ENCODE peak calls at places on chromosomes 5 and 9, in ten cellular contexts. P is upper lobe of right lung; C is left ventricle myocardium inferior; V is MCF 10A; S is MM.1S; I is CD4-positive, alpha-beta T cell; T is AG09319; H is Calu3; W is AG09309; N is HCT116. J is an unnamed sample.

GRCh38 chr9:20658677-20659473 is 25.2 kb upstream of the FOCAD start:
- DNase-seq in V (peak; percentile 16), P (no peak), N (no peak), H (peak; percentile 6), I (no peak), C (no peak), W (no peak), T (no peak), S (no peak), J (no peak)

GRCh38 chr9:106878943-106879916 is 16.3 kb downstream of the ZNF462 start:
- DNase-seq in W (peak; percentile 72), T (peak; percentile 67), S (no peak), V (peak; percentile 92), N (no peak), C (peak; percentile 74), P (no peak), H (no peak), I (no peak), J (no peak)

GRCh38 chr5:59607126-59607807 is 286.3 kb downstream of the PDE4D start:
- DNase-seq in S (no peak), W (no peak), T (no peak), H (no peak), P (no peak), C (no peak), V (no peak), N (no peak), I (no peak), J (no peak)

GRCh38 chr5:112367400-112367799 is 51.7 kb downstream of the EPB41L4A start:
- DNase-seq in C (no peak), I (no peak), H (no peak), V (no peak), W (no peak), N (no peak), T (no peak), P (no peak), S (no peak), J (no peak)

GRCh38 chr5:33827885-33828284 is 63.9 kb downstream of the ADAMTS12 start:
- DNase-seq in I (no peak), W (no peak), P (no peak), H (no peak), N (no peak), T (no peak), C (no peak), V (no peak), S (no peak), J (no peak)

GRCh38 chr5:174735498-174736350 is 11.3 kb downstream of the MSX2 start:
- DNase-seq in T (no peak), P (no peak), I (no peak), H (peak; percentile 83), S (peak; percentile 28), C (no peak), V (peak; percentile 63), N (peak; percentile 45), W (no peak), J (no peak)

GRCh38 chr9:73872693-73873092 is 624.4 kb upstream of the RORB start:
- DNase-seq in V (no peak), P (no peak), C (no peak), S (no peak), W (no peak), I (no peak), T (no peak), H (no peak), N (no peak), J (no peak)

GRCh38 chr5:38367410-38367809 is 109.1 kb downstream of the EGFLAM start:
- DNase-seq in P (no peak), C (no peak), S (no peak), W (no peak), V (no peak), T (no peak), I (no peak), H (no peak), N (no peak), J (no peak)

GRCh38 chr5:40981420-40981819 is 72.1 kb downstream of the C7 start:
- DNase-seq in P (no peak), T (no peak), I (no peak), N (no peak), H (no peak), S (no peak), V (no peak), W (no peak), C (no peak), J (no peak)

GRCh38 chr5:143554918-143555477 is 151.5 kb upstream of the NR3C1 start:
- DNase-seq in P (no peak), I (no peak), C (no peak), H (no peak), S (no peak), V (peak; percentile 94), N (no peak), T (no peak), W (no peak), J (no peak)

GRCh38 chr9:71793386-71794105 is 25.2 kb upstream of the CEMIP2 start:
- DNase-seq in H (peak; percentile 8), C (no peak), I (no peak), V (no peak), P (no peak), W (peak; percentile 23), T (no peak), N (no peak), S (no peak), J (no peak)

GRCh38 chr9:19232830-19233194 is 2.3 kb downstream of the DENND4C start:
- DNase-seq in C (no peak), N (no peak), T (peak; percentile 18), I (no peak), W (peak; percentile 10), S (peak; percentile 75), P (no peak), H (no peak), V (peak; percentile 55), J (no peak)

GRCh38 chr9:19231126-19232035 is 888 bp downstream of the DENND4C start:
- DNase-seq in S (peak; percentile 6), H (peak; percentile 12), T (no peak), C (no peak), W (no peak), N (no peak), P (no peak), I (peak; percentile 43), V (peak; percentile 33), J (peak; percentile 1)

GRCh38 chr9:19229725-19230355 is 653 bp upstream of the DENND4C start:
- DNase-seq in W (no peak), P (peak; percentile 75), N (peak; percentile 36), V (peak; percentile 73), C (peak; percentile 41), I (peak; percentile 68), H (no peak), T (no peak), S (peak; percentile 70), J (no peak)

GRCh38 chr9:19232117-19232829 is 1.8 kb downstream of the DENND4C start:
- DNase-seq in C (no peak), W (no peak), N (no peak), I (no peak), T (peak; percentile 19), S (no peak), V (peak; percentile 29), P (no peak), H (no peak), J (no peak)

DNA sequence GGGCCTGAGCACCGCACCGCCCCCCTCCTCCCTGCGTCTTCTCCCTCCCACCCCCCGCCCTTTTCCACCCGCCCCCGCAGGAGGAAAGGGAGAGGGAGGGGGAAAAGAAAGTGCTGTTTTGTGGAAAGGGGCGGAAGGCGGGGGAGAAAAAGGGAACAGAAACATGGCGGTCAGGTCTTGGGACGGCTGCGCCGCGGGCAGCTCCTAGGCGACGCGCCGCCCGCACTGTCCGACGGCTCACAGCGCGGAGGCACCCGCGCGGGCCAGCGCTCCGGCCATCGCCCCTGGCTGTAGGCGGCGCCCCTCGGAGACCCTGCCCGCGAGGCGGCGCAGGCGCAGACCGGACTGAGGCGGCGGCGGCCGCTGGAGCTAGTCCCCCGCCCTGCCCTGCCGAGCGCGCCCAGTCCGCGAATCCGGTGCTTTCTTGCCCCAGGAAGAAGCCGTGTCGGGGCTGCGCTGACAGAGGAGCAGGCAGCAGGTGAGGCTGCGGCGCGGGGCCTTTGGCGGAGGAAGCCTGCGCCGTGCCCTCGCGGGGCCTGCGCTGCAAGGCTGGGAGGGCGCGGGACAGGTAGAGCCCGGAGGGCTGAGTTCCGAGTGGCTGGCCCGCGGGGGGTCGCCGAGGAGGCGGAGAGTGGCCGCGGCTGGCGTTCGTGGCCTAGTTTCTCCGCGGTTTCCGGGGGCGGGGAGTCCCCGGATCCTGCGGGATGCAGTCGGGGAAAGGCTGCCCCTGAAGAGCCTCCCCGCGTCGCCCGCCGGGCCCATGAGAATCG is at the start of gene DENND4C:
- DNase-seq in H (peak; percentile 85), V (peak; percentile 91), N (peak; percentile 72), T (peak; percentile 58), W (peak; percentile 33), C (peak; percentile 87), I (peak; percentile 83), P (peak; percentile 95), S (peak; percentile 76), J (peak; percentile 88)
- TF ChIP-seq CTCF in H (no peak), V (no peak), N (no peak), T (no peak), W (no peak), C (peak; percentile 16), I (peak; percentile 13), P (no peak), S (no peak), J (no peak)

DNA sequence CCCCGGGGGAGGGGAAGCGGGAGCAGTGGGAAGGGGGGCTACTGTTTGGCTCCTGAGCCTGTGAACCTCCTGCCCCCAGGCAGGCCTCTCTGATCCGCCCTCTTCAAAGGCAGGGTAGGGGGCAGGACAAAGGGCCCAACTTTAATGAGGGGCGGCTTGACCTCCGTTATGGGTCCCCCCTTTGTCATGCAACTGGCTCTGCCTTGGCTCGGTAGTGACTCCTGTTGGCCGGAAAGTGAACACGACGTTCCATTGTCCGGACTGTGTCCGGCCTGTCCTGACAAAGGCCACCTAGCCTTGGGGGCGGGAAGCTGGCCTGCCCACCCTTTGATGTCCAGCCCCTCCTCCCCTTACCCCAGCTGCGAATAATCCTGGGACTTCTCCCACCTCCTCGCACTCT is 1.3 kb downstream of the CDX1 start:
- DNase-seq in N (no peak), P (no peak), S (no peak), W (no peak), I (no peak), T (no peak), V (no peak), H (no peak), C (no peak), J (no peak)
- TF ChIP-seq CTCF in N (peak; percentile 31), P (no peak), S (peak; percentile 12), W (no peak), I (no peak), T (no peak), V (peak; percentile 10), H (no peak), C (no peak), J (no peak)

DNA sequence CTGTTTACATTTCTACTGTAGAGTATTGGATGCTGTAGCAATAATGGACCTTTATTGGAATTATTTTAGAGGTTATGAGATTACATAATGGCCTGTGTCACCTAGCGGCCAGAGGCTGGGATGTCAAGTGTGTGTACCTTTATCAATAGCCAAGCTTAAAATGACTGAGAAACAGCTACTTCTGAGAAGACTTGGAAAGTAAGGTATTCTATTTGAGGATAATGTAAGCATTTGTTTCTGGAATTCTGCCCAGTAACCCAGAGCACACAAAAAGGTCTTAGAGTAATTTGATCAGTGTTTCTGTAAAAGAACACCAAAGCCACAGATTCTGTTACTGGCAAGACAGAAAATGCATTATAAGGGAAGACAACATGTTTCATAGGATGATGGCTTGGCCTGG is 116.8 kb downstream of the MACIR start:
- DNase-seq in P (no peak), W (peak; percentile 17), N (no peak), S (no peak), H (peak; percentile 26), I (no peak), T (peak; percentile 40), C (no peak), V (peak; percentile 43), J (no peak)
- TF ChIP-seq CTCF in P (no peak), W (no peak), N (peak; percentile 5), S (no peak), H (peak; percentile 34), I (no peak), T (no peak), C (no peak), V (no peak), J (no peak)

GRCh38 chr9:5263568-5264218 is 32.5 kb downstream of the INSL4 start:
- DNase-seq in S (peak; percentile 73), T (no peak), P (no peak), H (peak; percentile 7), W (no peak), C (no peak), V (peak; percentile 46), N (peak; percentile 12), I (no peak), J (no peak)
- TF ChIP-seq CTCF in S (peak; percentile 44), T (no peak), P (peak; percentile 12), H (no peak), W (peak; percentile 21), C (no peak), V (no peak), N (no peak), I (no peak), J (no peak)